ENCODE peak calls at places on chromosomes 16 and 17, in nine cellular contexts. One of them, this sample, is unnamed.

GRCh38 chr17:76538281-76538931 is 897 bp upstream of the CYGB start:
- DNase-seq in progenitor cell of endocrine pancreas: no peak
- DNase-seq in endothelial cell: no peak
- DNase-seq in CD4-positive, alpha-beta T cell: no peak
- DNase-seq in activated CD4-positive, alpha-beta T cell treated with anti-CD3 and anti-CD28 coated beads, Interleukin-2, amount 50 U/mL, for 1 hour: no peak
- DNase-seq in AG09319: no peak
- DNase-seq in EL: no peak
- DNase-seq in T-helper 9 cell: no peak
- DNase-seq in HuH-7.5: peak; percentile 72
- DNase-seq in this sample: no peak

GRCh38 chr17:31535581-31535981 is 144.1 kb downstream of the RAB11FIP4 start:
- DNase-seq in endothelial cell: no peak
- DNase-seq in AG09319: no peak
- DNase-seq in CD4-positive, alpha-beta T cell: no peak
- DNase-seq in activated CD4-positive, alpha-beta T cell treated with anti-CD3 and anti-CD28 coated beads, Interleukin-2, amount 50 U/mL, for 1 hour: no peak
- DNase-seq in T-helper 9 cell: no peak
- DNase-seq in EL: no peak
- DNase-seq in HuH-7.5: no peak
- DNase-seq in progenitor cell of endocrine pancreas: no peak
- DNase-seq in this sample: no peak

GRCh38 chr16:89326721-89327120 is 109.2 kb downstream of the ZNF778 start:
- DNase-seq in CD4-positive, alpha-beta T cell: no peak
- DNase-seq in HuH-7.5: no peak
- DNase-seq in EL: no peak
- DNase-seq in activated CD4-positive, alpha-beta T cell treated with anti-CD3 and anti-CD28 coated beads, Interleukin-2, amount 50 U/mL, for 1 hour: no peak
- DNase-seq in progenitor cell of endocrine pancreas: no peak
- DNase-seq in endothelial cell: no peak
- DNase-seq in AG09319: no peak
- DNase-seq in T-helper 9 cell: no peak
- DNase-seq in this sample: no peak

GRCh38 chr17:35731239-35731931 is at the start of gene RASL10B:
- DNase-seq in CD4-positive, alpha-beta T cell: peak; percentile 36
- DNase-seq in EL: peak; percentile 64
- DNase-seq in T-helper 9 cell: peak; percentile 31
- DNase-seq in progenitor cell of endocrine pancreas: peak; percentile 40
- DNase-seq in activated CD4-positive, alpha-beta T cell treated with anti-CD3 and anti-CD28 coated beads, Interleukin-2, amount 50 U/mL, for 1 hour: peak; percentile 48
- DNase-seq in endothelial cell: peak; percentile 59
- DNase-seq in HuH-7.5: peak; percentile 93
- DNase-seq in AG09319: no peak
- DNase-seq in this sample: no peak

GRCh38 chr17:17400070-17400469 is 76.7 kb upstream of the MED9 start:
- DNase-seq in AG09319: no peak
- DNase-seq in activated CD4-positive, alpha-beta T cell treated with anti-CD3 and anti-CD28 coated beads, Interleukin-2, amount 50 U/mL, for 1 hour: no peak
- DNase-seq in progenitor cell of endocrine pancreas: no peak
- DNase-seq in HuH-7.5: no peak
- DNase-seq in EL: no peak
- DNase-seq in CD4-positive, alpha-beta T cell: no peak
- DNase-seq in T-helper 9 cell: no peak
- DNase-seq in endothelial cell: no peak
- DNase-seq in this sample: no peak

GRCh38 chr17:1545618-1546017 is 17.0 kb downstream of the PITPNA start:
- DNase-seq in HuH-7.5: no peak
- DNase-seq in activated CD4-positive, alpha-beta T cell treated with anti-CD3 and anti-CD28 coated beads, Interleukin-2, amount 50 U/mL, for 1 hour: no peak
- DNase-seq in CD4-positive, alpha-beta T cell: no peak
- DNase-seq in endothelial cell: no peak
- DNase-seq in progenitor cell of endocrine pancreas: no peak
- DNase-seq in EL: no peak
- DNase-seq in T-helper 9 cell: no peak
- DNase-seq in AG09319: no peak
- DNase-seq in this sample: no peak

GRCh38 chr16:11139624-11140375 is 116.2 kb downstream of the SOCS1 start:
- DNase-seq in AG09319: no peak
- DNase-seq in T-helper 9 cell: no peak
- DNase-seq in EL: no peak
- DNase-seq in HuH-7.5: no peak
- DNase-seq in progenitor cell of endocrine pancreas: no peak
- DNase-seq in CD4-positive, alpha-beta T cell: peak; percentile 3
- DNase-seq in activated CD4-positive, alpha-beta T cell treated with anti-CD3 and anti-CD28 coated beads, Interleukin-2, amount 50 U/mL, for 1 hour: peak; percentile 13
- DNase-seq in endothelial cell: peak; percentile 55
- DNase-seq in this sample: peak; percentile 42

GRCh38 chr16:50653633-50654524 is 27.2 kb downstream of the SNX20 start:
- DNase-seq in progenitor cell of endocrine pancreas: peak; percentile 32
- DNase-seq in activated CD4-positive, alpha-beta T cell treated with anti-CD3 and anti-CD28 coated beads, Interleukin-2, amount 50 U/mL, for 1 hour: no peak
- DNase-seq in T-helper 9 cell: no peak
- DNase-seq in endothelial cell: no peak
- DNase-seq in CD4-positive, alpha-beta T cell: no peak
- DNase-seq in EL: no peak
- DNase-seq in HuH-7.5: no peak
- DNase-seq in AG09319: no peak
- DNase-seq in this sample: no peak

GRCh38 chr17:29760279-29760721 is 137.6 kb upstream of the CORO6 start:
- DNase-seq in EL: peak; percentile 17
- DNase-seq in progenitor cell of endocrine pancreas: no peak
- DNase-seq in endothelial cell: no peak
- DNase-seq in activated CD4-positive, alpha-beta T cell treated with anti-CD3 and anti-CD28 coated beads, Interleukin-2, amount 50 U/mL, for 1 hour: peak; percentile 43
- DNase-seq in CD4-positive, alpha-beta T cell: peak; percentile 31
- DNase-seq in HuH-7.5: no peak
- DNase-seq in AG09319: no peak
- DNase-seq in T-helper 9 cell: peak; percentile 20
- DNase-seq in this sample: peak; percentile 69

GRCh38 chr17:49891694-49892389 is 44.0 kb upstream of the TAC4 start:
- DNase-seq in AG09319: no peak
- DNase-seq in EL: no peak
- DNase-seq in progenitor cell of endocrine pancreas: no peak
- DNase-seq in T-helper 9 cell: no peak
- DNase-seq in endothelial cell: no peak
- DNase-seq in activated CD4-positive, alpha-beta T cell treated with anti-CD3 and anti-CD28 coated beads, Interleukin-2, amount 50 U/mL, for 1 hour: no peak
- DNase-seq in CD4-positive, alpha-beta T cell: no peak
- DNase-seq in HuH-7.5: no peak
- DNase-seq in this sample: no peak

GRCh38 chr17:63247706-63248105 is 198.4 kb downstream of the CYB561 start:
- DNase-seq in AG09319: no peak
- DNase-seq in progenitor cell of endocrine pancreas: no peak
- DNase-seq in endothelial cell: no peak
- DNase-seq in EL: no peak
- DNase-seq in CD4-positive, alpha-beta T cell: no peak
- DNase-seq in activated CD4-positive, alpha-beta T cell treated with anti-CD3 and anti-CD28 coated beads, Interleukin-2, amount 50 U/mL, for 1 hour: no peak
- DNase-seq in HuH-7.5: no peak
- DNase-seq in T-helper 9 cell: no peak
- DNase-seq in this sample: no peak

GRCh38 chr17:58402679-58403078 is 14.7 kb downstream of the RNF43 start:
- DNase-seq in progenitor cell of endocrine pancreas: no peak
- DNase-seq in EL: peak; percentile 73
- DNase-seq in activated CD4-positive, alpha-beta T cell treated with anti-CD3 and anti-CD28 coated beads, Interleukin-2, amount 50 U/mL, for 1 hour: no peak
- DNase-seq in AG09319: no peak
- DNase-seq in T-helper 9 cell: no peak
- DNase-seq in HuH-7.5: no peak
- DNase-seq in CD4-positive, alpha-beta T cell: no peak
- DNase-seq in endothelial cell: no peak
- DNase-seq in this sample: no peak